ENCODE peak calls at places on chromosome 16, in five cellular contexts. X is Peyer's patch, L is hepatocyte, T is lower lobe of right lung, Z is prostate gland. V is an unnamed sample. For H3K36me3 and H3K27me3, the result is how much of the 10 kb centered on the place peaks cover.

GRCh38 chr16:87721622-87722565 is 43.9 kb downstream of the KLHDC4 start:
- DNase-seq in Z (no peak), X (no peak), T (no peak), L (no peak), V (no peak)

GRCh38 chr16:77805403-77805802 is 17.0 kb downstream of the VAT1L start:
- DNase-seq in X (no peak), L (no peak), T (no peak), Z (peak), V (no peak)

GRCh38 chr16:47664653-47665325 is 203.7 kb downstream of the PHKB start:
- DNase-seq in T (no peak), X (no peak), L (peak), Z (peak), V (no peak)

GRCh38 chr16:56246051-56246817 is 54.9 kb downstream of the GNAO1 start:
- DNase-seq in Z (no peak), L (peak), X (no peak), T (no peak), V (no peak)

GRCh38 chr16:27096375-27096774 is 29.6 kb downstream of the C16orf82 start:
- DNase-seq in Z (no peak), T (no peak), X (no peak), L (no peak), V (no peak)

GRCh38 chr16:66525396-66526180 is 24.3 kb downstream of the TK2 start:
- DNase-seq in Z (no peak), X (no peak), L (no peak), T (no peak), V (no peak)

GRCh38 chr16:47136101-47136820 is 7.5 kb downstream of the NETO2 start:
- DNase-seq in L (no peak), X (no peak), Z (no peak), T (no peak), V (no peak)

GRCh38 chr16:19137201-19137601 is 23.4 kb downstream of the ITPRIPL2 start:
- DNase-seq in Z (peak), X (no peak), L (no peak), T (no peak), V (no peak)

GRCh38 chr16:48317614-48318013 is 67.6 kb downstream of the SIAH1 start:
- DNase-seq in L (no peak), Z (no peak), X (no peak), T (no peak), V (peak)

GRCh38 chr16:8904018-8904430 is 21.9 kb downstream of the LITAFD start:
- DNase-seq in Z (no peak), X (no peak), L (no peak), T (no peak), V (no peak)

GRCh38 chr16:80274576-80275191 is 266.1 kb upstream of the DYNLRB2 start:
- DNase-seq in L (no peak), T (no peak), X (no peak), Z (no peak), V (peak)

GRCh38 chr16:19223235-19223847 is 55.3 kb downstream of the SYT17 start:
- DNase-seq in L (peak), T (no peak), Z (no peak), X (peak), V (peak)

GRCh38 chr16:70476272-70477020 is 22.1 kb downstream of the FCSK start:
- DNase-seq in X (no peak), Z (no peak), T (no peak), L (no peak), V (no peak)

GRCh38 chr16:9422769-9423513 is 331.5 kb downstream of the HAPSTR1 start:
- DNase-seq in T (no peak), X (peak), Z (no peak), L (no peak), V (no peak)

GRCh38 chr16:58034128-58034685 is 8.7 kb downstream of the MMP15 start:
- DNase-seq in T (no peak), L (no peak), X (no peak), Z (no peak), V (no peak)

GRCh38 chr16:51562896-51563295 is 411.8 kb upstream of the SALL1 start:
- DNase-seq in T (no peak), X (no peak), L (no peak), Z (no peak), V (no peak)

GRCh38 chr16:24771132-24771778 is 41.8 kb downstream of the TNRC6A start:
- DNase-seq in T (no peak), X (no peak), Z (no peak), L (no peak), V (no peak)

GRCh38 chr16:7921360-7921759 is 588.7 kb downstream of the RBFOX1 start:
- DNase-seq in T (no peak), X (no peak), L (peak), Z (no peak), V (peak)

GRCh38 chr16:19113577-19114358 is at the start of gene ITPRIPL2:
- DNase-seq in T (peak), X (peak), L (peak), Z (peak), V (peak)

GRCh38 chr16:24253192-24253591 is 2.9 kb upstream of the CACNG3 start:
- DNase-seq in T (no peak), X (peak), L (peak), Z (no peak), V (peak)

GRCh38 chr16:17343028-17343427 is 127.7 kb downstream of the XYLT1 start:
- DNase-seq in X (peak), Z (no peak), T (no peak), L (no peak), V (no peak)

GRCh38 chr16:69787883-69788282 is 25.8 kb downstream of the WWP2 start:
- DNase-seq in X (peak), Z (no peak), L (peak), T (no peak), V (no peak)

GRCh38 chr16:61105544-61105943 is 930.7 kb downstream of the CDH8 start:
- DNase-seq in X (no peak), L (peak), Z (no peak), T (no peak), V (no peak)

GRCh38 chr16:59993101-59993500 is 1259.0 kb upstream of the GOT2 start:
- DNase-seq in X (no peak), T (no peak), L (peak), Z (no peak), V (peak)

GRCh38 chr16:90010676-90011075 is 8.6 kb downstream of the DBNDD1 start:
- DNase-seq in X (no peak), Z (no peak), L (no peak), T (no peak), V (no peak)

GRCh38 chr16:17602678-17603077 is 131.9 kb upstream of the XYLT1 start:
- DNase-seq in T (no peak), X (no peak), Z (no peak), L (no peak), V (no peak)

GRCh38 chr16:87297918-87298631 is 19.1 kb downstream of the C16orf95 start:
- DNase-seq in Z (no peak), X (peak), L (peak), T (no peak), V (peak)

GRCh38 chr16:27110524-27110896 is 43.8 kb downstream of the C16orf82 start:
- DNase-seq in T (no peak), L (no peak), X (no peak), Z (no peak), V (peak)

GRCh38 chr16:65875362-65876199 is 490.9 kb upstream of the CDH5 start:
- DNase-seq in L (no peak), T (no peak), Z (no peak), X (no peak), V (no peak)

GRCh38 chr16:78211951-78212350 is 112.5 kb downstream of the WWOX start:
- DNase-seq in X (no peak), Z (peak), T (peak), L (peak), V (no peak)

GRCh38 chr16:28295213-28295612 is 2.9 kb downstream of the SBK1 start:
- DNase-seq in T (no peak), X (no peak), L (no peak), Z (no peak), V (no peak)

GRCh38 chr16:11677451-11677951 is 9.2 kb downstream of the SNN start:
- DNase-seq in L (no peak), Z (no peak), X (peak), T (no peak), V (no peak)

DNA sequence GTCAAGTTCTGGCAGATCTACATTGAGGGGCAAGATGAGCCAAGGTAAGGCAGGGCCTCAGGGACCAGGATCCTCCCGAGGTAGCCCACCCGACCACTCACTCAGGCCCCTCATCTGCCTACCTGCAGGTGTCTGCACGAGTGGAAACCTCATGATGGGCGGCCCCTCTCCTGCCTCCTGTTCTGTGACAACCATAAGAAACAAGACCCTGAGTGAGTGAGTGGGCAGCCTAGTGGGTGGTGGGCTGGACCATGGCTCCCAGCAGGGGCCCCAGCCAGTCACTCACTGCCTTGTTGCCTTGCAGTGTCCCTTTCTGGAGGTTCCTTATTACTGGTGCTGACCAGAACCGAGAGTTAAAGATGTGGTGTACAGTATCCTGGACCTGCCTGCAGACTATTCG is 5.4 kb downstream of the EDC4 start:
- DNase-seq in L (no peak), T (no peak), X (no peak), Z (no peak), V (no peak)
- H3K36me3 ChIP-seq in L (under half), T (half or more), X (under half), Z (under half), V (under half)

DNA sequence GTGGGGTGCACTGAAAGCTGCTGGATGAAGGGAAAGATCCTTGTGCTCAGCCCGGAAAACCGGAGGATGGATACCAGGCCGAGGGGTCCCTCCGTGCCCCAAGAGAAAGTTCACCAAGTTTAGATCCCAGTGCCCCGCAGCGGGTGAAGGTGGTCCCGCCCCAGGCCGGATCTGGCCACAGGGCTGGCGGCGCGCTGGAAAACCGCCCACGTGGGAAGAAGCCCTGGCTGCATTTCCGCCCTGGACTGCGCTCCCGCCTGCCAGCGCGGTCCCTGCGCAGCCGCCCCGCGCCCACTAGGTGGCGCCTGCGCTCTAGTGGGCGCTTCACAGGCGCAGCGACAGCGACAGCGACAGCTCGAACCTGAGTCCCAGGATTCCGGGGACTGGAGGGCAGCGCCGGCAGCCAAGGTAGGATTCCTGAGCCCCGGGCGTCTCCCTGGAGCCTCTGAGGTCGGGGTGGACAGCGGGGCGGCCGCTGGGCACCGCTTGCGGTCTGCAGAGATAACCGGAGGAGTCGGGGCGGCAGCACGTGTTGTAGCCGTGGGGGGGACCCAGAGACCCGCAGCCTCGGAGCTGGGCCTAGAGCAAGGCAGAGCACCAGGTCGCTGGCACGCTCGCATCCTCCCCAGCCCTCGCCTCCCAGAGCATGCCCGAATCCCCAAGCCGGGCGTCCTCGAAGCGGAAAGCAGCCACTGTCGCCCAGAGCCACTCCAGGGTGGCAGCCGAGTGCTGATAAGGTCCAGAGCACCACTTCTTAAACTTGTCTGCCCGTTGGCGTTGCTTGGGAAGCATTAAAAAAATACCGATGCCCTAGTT is at the start of gene CHD9:
- DNase-seq in Z (peak), L (peak), T (peak), X (peak), V (peak)
- H3K27me3 ChIP-seq in Z (under half), L (under half), T (under half), X (under half), V (under half)

DNA sequence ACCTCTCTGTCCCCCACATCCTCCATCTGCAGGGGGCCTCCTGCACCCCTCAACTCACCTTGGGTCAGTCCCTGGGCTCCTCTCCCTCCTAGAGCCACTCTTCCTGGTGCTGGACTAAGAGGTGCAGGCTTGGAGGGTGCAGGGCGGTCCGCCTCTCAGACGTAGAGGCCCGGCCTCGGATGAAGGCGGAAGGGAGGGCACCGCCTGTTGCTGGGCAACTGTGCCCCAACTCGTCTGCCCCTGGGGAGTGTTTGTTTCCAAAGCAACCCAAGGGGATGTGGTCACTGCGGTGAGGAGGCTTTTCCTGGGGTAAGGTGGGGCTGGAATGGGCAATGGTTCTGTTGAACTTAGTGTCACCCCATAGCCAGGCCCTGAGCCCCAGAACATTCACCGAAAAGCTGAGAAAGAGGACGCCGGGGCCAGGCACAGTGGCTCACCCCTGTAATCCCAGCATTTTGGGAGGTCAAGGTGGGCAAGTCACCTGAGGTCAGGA is at the start of gene C16orf54:
- DNase-seq in L (no peak), X (peak), T (peak), Z (no peak), V (no peak)
- H3K4me3 ChIP-seq in L (no peak), X (peak), T (peak), Z (peak), V (no peak)

GRCh38 chr16:81612351-81613170 is 166.5 kb upstream of the PLCG2 start:
- DNase-seq in T (no peak), Z (peak), L (no peak), X (no peak), V (no peak)
- H3K36me3 ChIP-seq in T (under half), Z (under half), L (under half), X (under half), V (under half)

DNA sequence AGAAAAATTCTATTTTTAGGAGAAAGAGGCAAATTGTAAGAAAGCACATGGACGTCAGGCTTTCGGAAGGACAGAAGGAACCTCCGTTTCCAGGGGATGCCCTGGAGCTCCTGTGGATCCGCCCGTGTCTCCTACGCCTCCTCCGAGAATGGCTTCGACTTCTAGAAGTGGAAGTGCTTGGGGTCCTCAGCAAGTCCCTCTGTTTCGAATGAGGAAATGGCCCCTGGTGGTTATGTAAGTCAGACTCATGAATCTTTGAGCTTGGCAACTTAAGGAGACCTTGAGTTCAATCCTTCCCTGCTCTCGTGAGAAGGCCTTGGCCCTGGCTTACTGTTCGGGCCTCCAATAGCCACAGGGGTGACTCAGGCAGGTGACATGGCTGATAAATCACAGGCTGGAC is 38.9 kb downstream of the COX4I1 start:
- DNase-seq in Z (no peak), L (no peak), T (peak), X (no peak), V (no peak)
- H3K27me3 ChIP-seq in Z (under half), L (under half), T (under half), X (under half), V (under half)

DNA sequence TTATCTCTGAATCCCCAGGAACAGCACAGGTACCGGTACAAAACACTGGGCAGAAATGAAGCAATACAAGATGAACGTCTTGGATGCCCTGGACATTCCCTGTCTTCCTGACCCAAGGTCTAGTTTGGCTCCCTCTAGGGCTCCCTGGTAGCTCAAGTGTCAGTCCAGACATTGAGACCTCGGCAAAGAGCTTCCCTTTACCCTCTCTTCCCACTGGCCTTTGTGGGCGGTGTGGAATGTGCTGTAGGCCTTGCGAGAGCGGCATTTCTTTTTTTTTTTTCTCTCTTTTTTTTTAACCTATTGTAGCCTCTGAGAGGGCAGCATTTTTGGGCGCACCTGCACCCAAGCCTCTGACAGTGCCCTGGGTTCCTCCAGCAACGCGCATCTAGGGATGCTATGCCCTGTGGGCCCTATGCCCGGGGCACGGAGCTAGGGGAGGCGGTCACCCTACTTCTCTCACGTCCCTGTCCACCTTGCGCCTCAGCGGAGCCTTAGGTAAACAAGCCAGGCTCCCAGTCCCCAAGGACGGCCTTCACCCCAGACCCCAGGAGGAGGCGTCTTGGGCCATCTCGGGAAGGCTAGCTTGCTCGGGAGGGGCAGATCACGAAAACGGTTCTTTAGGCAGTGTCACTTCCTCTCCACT is 1.2 kb upstream of the NFATC3 start:
- DNase-seq in Z (no peak), X (no peak), L (peak), T (peak), V (peak)
- H3K4me3 ChIP-seq in Z (peak), X (no peak), L (no peak), T (peak), V (peak)

GRCh38 chr16:3730161-3731125 is 13.1 kb upstream of the TRAP1 start:
- DNase-seq in Z (no peak), L (no peak), T (no peak), X (peak), V (no peak)
- H3K36me3 ChIP-seq in Z (under half), L (under half), T (half or more), X (under half), V (under half)

DNA sequence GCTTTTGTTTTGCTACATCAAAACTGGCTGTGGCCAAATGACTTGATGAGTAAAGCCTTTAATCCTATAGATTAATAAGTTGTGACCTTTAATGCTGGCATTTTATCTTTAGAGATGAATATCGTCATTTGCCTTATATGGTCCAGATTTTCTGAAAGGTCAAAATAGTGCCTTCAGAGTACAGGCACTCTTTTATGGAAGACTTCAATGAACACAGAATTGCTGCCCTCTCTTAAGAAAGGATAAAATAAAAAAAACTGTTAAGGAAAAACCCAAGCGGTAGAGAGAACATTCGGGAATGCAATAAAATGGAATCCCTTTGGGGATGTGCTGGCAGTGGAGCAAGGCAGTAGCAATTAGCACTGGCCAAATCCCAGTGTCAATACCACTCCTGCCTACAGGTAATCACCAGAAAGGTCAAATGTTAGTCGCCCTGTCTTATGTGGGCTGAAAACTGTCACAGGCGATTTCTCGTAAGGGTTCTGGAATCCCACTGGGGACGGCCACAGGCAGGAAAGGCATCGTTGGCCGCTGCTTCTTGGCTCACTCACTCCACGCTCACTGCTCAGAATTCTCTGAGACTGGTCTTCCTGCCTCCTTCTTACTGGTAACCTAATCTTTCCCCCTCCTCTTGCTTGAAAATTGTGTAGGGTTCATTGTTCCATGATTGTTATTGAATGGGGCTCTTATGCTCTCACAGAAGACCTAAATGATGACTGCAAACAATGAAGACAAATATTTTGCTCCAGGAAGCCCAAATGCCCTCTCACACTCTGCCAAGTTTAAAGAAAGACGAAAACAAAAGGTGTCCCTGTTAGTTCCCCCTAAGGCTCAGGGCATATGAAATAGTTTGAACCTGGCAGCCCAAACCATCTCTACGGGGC is 45.4 kb upstream of the HSBP1 start:
- DNase-seq in T (no peak), Z (no peak), L (no peak), X (no peak), V (no peak)
- H3K27me3 ChIP-seq in T (under half), Z (under half), L (under half), X (under half), V (under half)